ENCODE peak calls at places on chromosomes 4 and X, in six cellular contexts. One of them, this sample, is unnamed.

GRCh38 chrX:121635141-121635540 is 587.7 kb downstream of the GLUD2 start:
- DNase-seq in fibroblast of lung: peak; percentile 62
- DNase-seq in AG10803: no peak
- DNase-seq in A549: no peak
- DNase-seq in sigmoid colon: no peak
- DNase-seq in bronchial epithelial cell: peak; percentile 46
- DNase-seq in this sample: no peak

GRCh38 chr4:58843456-58843855 is 1733.3 kb upstream of the IGFBP7 start:
- DNase-seq in fibroblast of lung: no peak
- DNase-seq in AG10803: no peak
- DNase-seq in A549: no peak
- DNase-seq in sigmoid colon: no peak
- DNase-seq in bronchial epithelial cell: no peak
- DNase-seq in this sample: no peak

GRCh38 chr4:42104521-42104920 is 47.9 kb downstream of the BEND4 start:
- DNase-seq in fibroblast of lung: peak; percentile 15
- DNase-seq in AG10803: peak; percentile 36
- DNase-seq in A549: no peak
- DNase-seq in sigmoid colon: no peak
- DNase-seq in bronchial epithelial cell: peak; percentile 73
- DNase-seq in this sample: peak; percentile 61

GRCh38 chr4:100790838-100791615 is 273.2 kb upstream of the EMCN start:
- DNase-seq in fibroblast of lung: no peak
- DNase-seq in AG10803: no peak
- DNase-seq in A549: no peak
- DNase-seq in sigmoid colon: no peak
- DNase-seq in bronchial epithelial cell: no peak
- DNase-seq in this sample: no peak

GRCh38 chr4:70734168-70734954 is 12.6 kb downstream of the RUFY3 start:
- DNase-seq in fibroblast of lung: peak; percentile 60
- DNase-seq in AG10803: peak; percentile 54
- DNase-seq in A549: no peak
- DNase-seq in sigmoid colon: no peak
- DNase-seq in bronchial epithelial cell: peak; percentile 59
- DNase-seq in this sample: peak; percentile 60

GRCh38 chr4:23194751-23195150 is 502.0 kb downstream of the GBA3 start:
- DNase-seq in fibroblast of lung: no peak
- DNase-seq in AG10803: no peak
- DNase-seq in A549: no peak
- DNase-seq in sigmoid colon: no peak
- DNase-seq in bronchial epithelial cell: no peak
- DNase-seq in this sample: no peak

GRCh38 chr4:54499308-54500074 is 158.3 kb upstream of the KIT start:
- DNase-seq in fibroblast of lung: peak; percentile 66
- DNase-seq in AG10803: peak; percentile 64
- DNase-seq in A549: no peak
- DNase-seq in sigmoid colon: no peak
- DNase-seq in bronchial epithelial cell: no peak
- DNase-seq in this sample: peak; percentile 16

GRCh38 chr4:139815646-139816601 is 150.3 kb downstream of the MGST2 start:
- DNase-seq in fibroblast of lung: peak; percentile 89
- DNase-seq in AG10803: peak; percentile 85
- DNase-seq in A549: peak; percentile 4
- DNase-seq in sigmoid colon: peak; percentile 85
- DNase-seq in bronchial epithelial cell: peak; percentile 52
- DNase-seq in this sample: peak; percentile 67

GRCh38 chrX:56800801-56801200 is 71.8 kb downstream of the NBDY start:
- DNase-seq in fibroblast of lung: no peak
- DNase-seq in AG10803: no peak
- DNase-seq in A549: no peak
- DNase-seq in sigmoid colon: no peak
- DNase-seq in bronchial epithelial cell: no peak
- DNase-seq in this sample: no peak

GRCh38 chrX:101220881-101221280 is 1.3 kb downstream of the DRP2 start:
- DNase-seq in fibroblast of lung: no peak
- DNase-seq in AG10803: no peak
- DNase-seq in A549: no peak
- DNase-seq in sigmoid colon: no peak
- DNase-seq in bronchial epithelial cell: no peak
- DNase-seq in this sample: no peak

GRCh38 chr4:185424905-185425599 is 712 bp downstream of the UFSP2 start:
- DNase-seq in fibroblast of lung: no peak
- DNase-seq in AG10803: peak; percentile 43
- DNase-seq in A549: no peak
- DNase-seq in sigmoid colon: peak; percentile 60
- DNase-seq in bronchial epithelial cell: peak; percentile 31
- DNase-seq in this sample: peak; percentile 3

GRCh38 chr4:185787926-185788679 is 23.9 kb downstream of the SORBS2 start:
- DNase-seq in fibroblast of lung: no peak
- DNase-seq in AG10803: no peak
- DNase-seq in A549: no peak
- DNase-seq in sigmoid colon: no peak
- DNase-seq in bronchial epithelial cell: no peak
- DNase-seq in this sample: no peak

DNA sequence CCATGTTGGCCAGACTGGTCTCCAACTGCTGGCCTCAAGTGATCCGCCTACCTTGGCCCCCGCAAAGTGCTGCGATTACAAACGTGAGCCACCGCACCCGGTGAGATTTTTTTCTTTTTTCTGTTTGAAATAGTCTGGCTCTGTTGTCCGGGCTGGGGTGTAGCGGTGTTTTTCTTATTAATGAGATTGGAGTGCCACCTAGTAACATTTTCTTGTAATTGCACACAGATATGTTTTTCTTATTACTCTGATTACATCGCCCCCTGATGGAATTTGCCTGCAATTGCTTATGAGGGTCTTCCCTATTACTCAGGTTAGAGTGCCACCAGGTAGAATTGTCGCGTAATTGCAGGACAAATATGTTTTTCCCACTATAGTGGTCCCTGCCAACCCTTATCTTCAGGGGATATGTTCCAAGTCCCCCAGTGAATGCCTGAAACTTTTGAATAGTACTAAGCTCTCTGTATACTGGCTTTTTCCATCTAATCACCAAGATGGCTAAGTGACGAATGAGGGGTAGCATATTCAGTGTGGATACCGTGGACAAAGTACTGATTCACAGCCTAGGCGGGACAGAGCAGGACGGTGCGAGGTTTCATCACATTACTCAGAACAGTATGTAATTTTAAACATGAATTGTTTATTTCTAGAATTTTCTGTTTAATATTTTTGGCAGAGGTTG is 8.6 kb upstream of the PDHA1 start:
- DNase-seq in fibroblast of lung: no peak
- DNase-seq in AG10803: no peak
- DNase-seq in A549: peak; percentile 89
- DNase-seq in sigmoid colon: no peak
- DNase-seq in bronchial epithelial cell: peak; percentile 0
- DNase-seq in this sample: peak; percentile 33
- TF ChIP-seq CTCF in fibroblast of lung: no peak
- TF ChIP-seq CTCF in AG10803: no peak
- TF ChIP-seq CTCF in A549: peak; percentile 80
- TF ChIP-seq CTCF in sigmoid colon: no peak
- TF ChIP-seq CTCF in bronchial epithelial cell: no peak
- TF ChIP-seq CTCF in this sample: peak; percentile 36

GRCh38 chrX:16472345-16472744 is 177.6 kb upstream of the S100G start:
- DNase-seq in fibroblast of lung: no peak
- DNase-seq in AG10803: no peak
- DNase-seq in A549: no peak
- DNase-seq in sigmoid colon: no peak
- DNase-seq in bronchial epithelial cell: no peak
- DNase-seq in this sample: no peak

GRCh38 chrX:16466640-16467432 is 183.1 kb upstream of the S100G start:
- DNase-seq in fibroblast of lung: peak; percentile 62
- DNase-seq in AG10803: peak; percentile 32
- DNase-seq in A549: no peak
- DNase-seq in sigmoid colon: no peak
- DNase-seq in bronchial epithelial cell: peak; percentile 84
- DNase-seq in this sample: peak; percentile 64

GRCh38 chrX:16474511-16474910 is 175.4 kb upstream of the S100G start:
- DNase-seq in fibroblast of lung: no peak
- DNase-seq in AG10803: no peak
- DNase-seq in A549: no peak
- DNase-seq in sigmoid colon: no peak
- DNase-seq in bronchial epithelial cell: no peak
- DNase-seq in this sample: no peak

GRCh38 chrX:16465081-16465876 is 184.7 kb upstream of the S100G start:
- DNase-seq in fibroblast of lung: peak; percentile 62
- DNase-seq in AG10803: peak; percentile 41
- DNase-seq in A549: no peak
- DNase-seq in sigmoid colon: no peak
- DNase-seq in bronchial epithelial cell: peak; percentile 22
- DNase-seq in this sample: no peak

DNA sequence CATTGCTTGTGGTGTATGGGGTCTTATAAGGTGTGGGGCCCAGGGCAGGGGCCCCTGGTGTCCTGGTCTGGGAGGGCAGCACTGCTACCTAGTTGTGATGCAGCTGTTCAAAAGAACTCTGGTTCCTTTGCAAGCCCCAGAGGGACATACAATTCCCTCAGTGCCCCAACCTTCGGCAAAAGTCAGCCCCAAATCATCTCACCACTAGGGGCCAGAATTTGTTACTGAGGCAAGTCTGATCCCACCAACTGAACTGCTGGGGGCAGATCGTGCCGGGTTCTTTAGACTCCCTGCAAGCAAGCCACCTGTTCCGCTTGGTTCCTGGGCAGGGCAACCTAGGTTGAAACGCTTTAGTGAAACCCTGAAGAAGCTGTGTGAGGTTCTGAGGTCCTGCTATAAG is 180.1 kb upstream of the S100G start:
- DNase-seq in fibroblast of lung: no peak
- DNase-seq in AG10803: no peak
- DNase-seq in A549: peak; percentile 11
- DNase-seq in sigmoid colon: no peak
- DNase-seq in bronchial epithelial cell: no peak
- DNase-seq in this sample: no peak
- TF ChIP-seq CTCF in fibroblast of lung: no peak
- TF ChIP-seq CTCF in AG10803: no peak
- TF ChIP-seq CTCF in A549: no peak
- TF ChIP-seq CTCF in sigmoid colon: no peak
- TF ChIP-seq CTCF in bronchial epithelial cell: no peak
- TF ChIP-seq CTCF in this sample: no peak

DNA sequence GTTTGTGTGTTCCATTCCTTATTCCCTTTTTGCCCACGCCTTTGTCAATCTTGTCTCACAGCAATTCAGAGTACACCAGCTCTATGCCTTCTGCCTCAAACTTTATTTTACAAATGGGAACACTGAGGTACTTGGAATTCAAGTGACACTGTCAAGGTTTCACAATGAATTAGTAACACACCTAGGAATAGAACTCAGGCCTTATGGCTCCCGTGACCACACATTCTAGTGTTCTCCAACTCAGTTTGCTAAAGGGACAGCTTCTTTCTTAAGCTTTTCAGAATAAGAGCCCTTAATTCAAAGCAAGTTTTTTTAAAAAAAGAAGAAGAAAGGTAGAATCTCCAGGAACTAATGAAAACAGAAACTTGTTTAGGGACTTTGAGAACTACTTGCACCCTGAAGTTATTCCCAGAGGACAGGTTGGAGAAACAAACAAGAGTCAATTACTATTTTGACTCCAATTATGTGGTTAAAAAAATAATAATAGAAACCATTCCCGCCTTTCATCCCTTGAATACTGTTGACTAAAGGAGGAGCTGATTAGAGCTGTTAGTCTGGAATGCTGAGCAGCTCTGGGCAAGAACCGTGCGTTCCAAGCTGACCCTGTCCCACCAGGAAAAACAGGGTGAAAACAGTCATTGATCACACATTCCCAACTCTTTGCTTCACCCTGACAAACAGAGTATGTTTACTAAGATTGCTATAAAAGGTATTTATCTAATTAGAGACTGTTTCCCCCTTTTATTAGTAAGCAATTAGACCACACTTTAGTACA is 408.8 kb upstream of the CNKSR2 start:
- DNase-seq in fibroblast of lung: no peak
- DNase-seq in AG10803: peak; percentile 27
- DNase-seq in A549: no peak
- DNase-seq in sigmoid colon: no peak
- DNase-seq in bronchial epithelial cell: peak; percentile 42
- DNase-seq in this sample: no peak
- TF ChIP-seq CTCF in fibroblast of lung: no peak
- TF ChIP-seq CTCF in AG10803: no peak
- TF ChIP-seq CTCF in A549: no peak
- TF ChIP-seq CTCF in sigmoid colon: no peak
- TF ChIP-seq CTCF in bronchial epithelial cell: no peak
- TF ChIP-seq CTCF in this sample: no peak

GRCh38 chrX:134999469-134999868 is 8.7 kb downstream of the SMIM10 start:
- DNase-seq in fibroblast of lung: peak; percentile 46
- DNase-seq in AG10803: peak; percentile 60
- DNase-seq in A549: peak; percentile 54
- DNase-seq in sigmoid colon: no peak
- DNase-seq in bronchial epithelial cell: peak; percentile 57
- DNase-seq in this sample: peak; percentile 52
- TF ChIP-seq CTCF in fibroblast of lung: peak; percentile 30
- TF ChIP-seq CTCF in AG10803: peak; percentile 57
- TF ChIP-seq CTCF in A549: peak; percentile 67
- TF ChIP-seq CTCF in sigmoid colon: no peak
- TF ChIP-seq CTCF in bronchial epithelial cell: peak; percentile 34
- TF ChIP-seq CTCF in this sample: peak; percentile 47

This sample was measured in MCF 10A.